ENCODE peak calls at places on chromosomes 4 and X, in six cellular contexts. R is OCI-LY7, L is IMR-90, H is SK-N-SH, D is H1, Q is astrocyte. K is an unnamed sample. For H4K20me1, the result is how much of the 10 kb centered on the place peaks cover.

GRCh38 chr4:139584784-139585183 is 28.8 kb upstream of the SETD7 start:
- DNase-seq in R (no peak), L (no peak), H (no peak), D (no peak), Q (no peak), K (no peak)

GRCh38 chrX:24428518-24428917 is 36.6 kb upstream of the PDK3 start:
- DNase-seq in R (no peak), L (no peak), H (no peak), D (no peak), Q (no peak), K (no peak)

GRCh38 chr4:78298618-78299017 is 241.5 kb downstream of the FRAS1 start:
- DNase-seq in R (no peak), L (peak), H (no peak), D (no peak), Q (peak), K (no peak)

GRCh38 chr4:3399277-3400194 is 42.2 kb upstream of the HGFAC start:
- DNase-seq in R (peak), L (no peak), H (peak), D (no peak), Q (peak), K (no peak)

GRCh38 chrX:2500091-2500680 is 590 bp downstream of the DHRSX start:
- DNase-seq in R (peak), L (peak), H (peak), D (no peak), Q (peak), K (peak)

GRCh38 chr4:120754590-120754989 is 167.9 kb downstream of the PRDM5 start:
- DNase-seq in R (no peak), L (no peak), H (no peak), D (no peak), Q (no peak), K (no peak)

GRCh38 chr4:156962551-156962974 is 9.0 kb downstream of the PDGFC start:
- DNase-seq in R (no peak), L (peak), H (no peak), D (no peak), Q (peak), K (no peak)

GRCh38 chrX:48514126-48514806 is 5.5 kb downstream of the PORCN start:
- DNase-seq in R (no peak), L (no peak), H (no peak), D (no peak), Q (no peak), K (no peak)

GRCh38 chr4:68272860-68273259 is 27.4 kb upstream of the TMPRSS11B start:
- DNase-seq in R (no peak), L (no peak), H (no peak), D (no peak), Q (peak), K (no peak)

GRCh38 chr4:145709843-145710242 is 29.9 kb downstream of the C4orf51 start:
- DNase-seq in R (no peak), L (peak), H (no peak), D (no peak), Q (peak), K (no peak)

GRCh38 chr4:159103406-159104131 is 690 bp downstream of the RAPGEF2 start:
- DNase-seq in R (peak), L (peak), H (peak), D (no peak), Q (no peak), K (peak)

GRCh38 chrX:40933132-40934078 is 151.8 kb upstream of the USP9X start:
- DNase-seq in R (no peak), L (peak), H (peak), D (no peak), Q (peak), K (no peak)

GRCh38 chrX:46630141-46630540 is 56.6 kb downstream of the CHST7 start:
- DNase-seq in R (no peak), L (peak), H (no peak), D (no peak), Q (peak), K (no peak)

DNA sequence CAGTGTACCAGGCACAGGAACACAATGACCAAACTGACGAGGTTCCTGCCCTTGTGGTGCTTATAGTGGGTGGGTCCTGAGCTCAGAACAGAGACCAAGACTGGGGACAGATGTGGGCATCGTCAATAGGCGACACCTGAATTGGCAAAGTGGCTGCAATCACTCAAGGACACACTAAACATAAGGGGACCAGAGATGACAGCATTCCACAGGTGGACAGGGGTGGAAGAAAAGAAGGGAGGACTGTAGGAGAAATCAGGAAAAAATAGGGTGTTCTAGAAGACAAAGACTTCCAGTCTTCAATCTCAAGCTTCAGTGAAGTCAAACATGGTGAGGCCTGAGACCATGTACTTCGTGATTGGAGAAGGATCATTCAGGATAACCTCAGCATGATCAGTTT is 5.8 kb downstream of the SH3KBP1 start:
- DNase-seq in R (no peak), L (no peak), H (no peak), D (no peak), Q (no peak), K (no peak)
- H4K20me1 ChIP-seq in R (under half), L (under half), H (under half), D (under half), Q (under half), K (under half)

GRCh38 chr4:16206301-16206700 is 20.0 kb downstream of the TAPT1 start:
- DNase-seq in R (no peak), L (no peak), H (no peak), D (no peak), Q (no peak), K (no peak)
- H4K20me1 ChIP-seq in R (under half), L (under half), H (under half), D (under half), Q (under half), K (under half)

DNA sequence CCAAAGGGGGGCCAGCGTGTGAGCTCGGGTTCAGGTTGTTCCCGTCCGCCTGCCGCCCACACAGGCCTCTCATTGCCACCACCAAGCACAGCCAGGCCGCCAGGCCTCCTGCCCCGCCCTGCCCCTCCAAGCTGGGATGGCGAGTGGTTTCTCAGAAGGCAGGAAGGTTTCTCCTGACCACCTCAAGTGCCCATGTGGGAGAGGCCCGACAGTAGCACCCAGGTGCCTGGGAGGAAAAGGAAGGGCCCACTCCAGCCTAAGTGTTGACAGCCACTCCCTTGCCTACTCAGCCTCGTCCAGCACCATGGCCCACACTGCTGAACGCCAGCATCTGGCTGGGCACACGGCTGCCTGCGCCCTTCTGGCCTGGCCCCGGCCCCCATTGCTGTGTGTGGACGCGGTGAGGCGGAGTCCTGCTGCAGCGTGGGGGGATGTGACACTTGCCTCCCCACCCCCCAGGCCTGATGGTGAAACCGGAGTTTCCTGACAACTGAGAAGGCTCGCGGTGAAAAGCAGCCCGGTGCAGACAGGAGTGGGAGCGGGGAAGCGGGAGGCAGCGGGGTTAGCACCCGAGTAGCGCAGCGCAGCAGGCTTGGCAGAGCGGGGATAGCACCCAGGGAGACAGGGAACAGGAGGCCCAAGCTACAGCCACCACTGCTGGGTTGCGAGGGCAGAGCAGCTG is 19.2 kb downstream of the FLNA start:
- DNase-seq in R (no peak), L (no peak), H (no peak), D (no peak), Q (no peak), K (no peak)
- H4K20me1 ChIP-seq in R (under half), L (half or more), H (half or more), D (under half), Q (half or more), K (under half)

GRCh38 chr4:54056360-54056759 is 8.0 kb downstream of the CHIC2 start:
- DNase-seq in R (peak), L (no peak), H (no peak), D (no peak), Q (no peak), K (no peak)

GRCh38 chr4:54054501-54054900 is 9.9 kb downstream of the CHIC2 start:
- DNase-seq in R (no peak), L (no peak), H (peak), D (no peak), Q (no peak), K (no peak)

GRCh38 chr4:54055494-54055893 is 8.9 kb downstream of the CHIC2 start:
- DNase-seq in R (no peak), L (no peak), H (no peak), D (no peak), Q (no peak), K (no peak)

GRCh38 chr4:54061067-54061466 is 3.3 kb downstream of the CHIC2 start:
- DNase-seq in R (no peak), L (no peak), H (no peak), D (no peak), Q (no peak), K (no peak)

GRCh38 chr4:54058171-54058570 is 6.2 kb downstream of the CHIC2 start:
- DNase-seq in R (peak), L (no peak), H (no peak), D (no peak), Q (no peak), K (no peak)
- H4K20me1 ChIP-seq in R (under half), L (half or more), H (half or more), D (under half), Q (half or more), K (under half)

GRCh38 chrX:119009071-119009470 is 34.7 kb downstream of the LONRF3 start:
- DNase-seq in R (no peak), L (no peak), H (no peak), D (no peak), Q (no peak), K (no peak)
- H4K20me1 ChIP-seq in R (under half), L (under half), H (under half), D (under half), Q (under half), K (under half)

DNA sequence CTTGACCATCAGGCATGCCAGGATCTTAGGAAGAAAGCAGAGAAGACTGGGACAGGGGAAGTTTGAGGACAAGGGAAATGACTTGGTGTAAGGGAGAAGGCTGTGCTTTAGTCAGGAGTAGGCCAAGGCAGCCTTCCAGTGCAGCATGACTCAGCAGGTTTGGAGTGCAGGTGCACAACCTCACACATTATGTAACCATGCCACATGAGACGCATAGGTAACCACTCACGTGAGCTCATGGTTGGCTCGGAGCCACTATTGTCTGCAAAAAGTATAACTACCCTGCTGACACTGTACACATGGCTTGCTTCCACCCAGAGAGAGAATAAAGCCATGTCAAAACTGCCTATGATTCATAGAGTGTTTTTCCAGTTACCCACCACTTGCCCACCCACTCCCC is 715.9 kb downstream of the SMARCA1 start:
- DNase-seq in R (peak), L (no peak), H (no peak), D (no peak), Q (no peak), K (no peak)
- H4K20me1 ChIP-seq in R (under half), L (under half), H (under half), D (under half), Q (under half), K (under half)